ENCODE peak calls at places on chromosome 21, in four cellular contexts. M is mesenchymal stem cell, G is cardiac muscle cell, O is colonic mucosa. E is an unnamed sample.
A peak's percentile ranks its signal among the peaks of the same experiment; 100 is the strongest.

GRCh38 chr21:17585875-17586450 is 26.7 kb downstream of the BTG3 start:
- DNase-seq in M (peak; percentile 59), G (peak; percentile 53), O (peak; percentile 38), E (peak; percentile 65)

GRCh38 chr21:18499761-18500376 is 96.3 kb upstream of the TMPRSS15 start:
- DNase-seq in M (peak; percentile 53), G (peak; percentile 71), O (peak; percentile 30), E (peak; percentile 52)

GRCh38 chr21:28580585-28580984 is 412.1 kb downstream of the LTN1 start:
- DNase-seq in M (no peak), G (no peak), O (no peak), E (no peak)

GRCh38 chr21:14675774-14676530 is 129.8 kb upstream of the SAMSN1 start:
- DNase-seq in M (no peak), G (no peak), O (peak; percentile 31), E (no peak)

GRCh38 chr21:40809673-40810072 is 37.3 kb downstream of the DSCAM start:
- DNase-seq in M (no peak), G (no peak), O (no peak), E (no peak)

GRCh38 chr21:34198232-34199120 is 125.1 kb downstream of the MRPS6 start:
- DNase-seq in M (no peak), G (peak; percentile 18), O (no peak), E (no peak)

GRCh38 chr21:30436986-30437385 is 3.1 kb upstream of the KRTAP15-1 start:
- DNase-seq in M (no peak), G (no peak), O (no peak), E (no peak)

GRCh38 chr21:14762734-14763694 is 216.9 kb upstream of the SAMSN1 start:
- DNase-seq in M (no peak), G (no peak), O (no peak), E (no peak)

GRCh38 chr21:15249285-15249993 is 184.6 kb upstream of the NRIP1 start:
- DNase-seq in M (no peak), G (no peak), O (no peak), E (no peak)

GRCh38 chr21:33032434-33033047 is 6.8 kb downstream of the OLIG2 start:
- DNase-seq in M (no peak), G (no peak), O (no peak), E (no peak)
- H3K27me3 ChIP-seq in M (peaks cover 83% of the 10 kb centered on the region), G (peaks cover 100% of the 10 kb centered on the region), O (peaks cover 56% of the 10 kb centered on the region), E (peaks cover 95% of the 10 kb centered on the region)

GRCh38 chr21:45533731-45534571 is 8.3 kb downstream of the SLC19A1 start:
- DNase-seq in M (no peak), G (no peak), O (no peak), E (no peak)

GRCh38 chr21:45536301-45537081 is 5.7 kb downstream of the SLC19A1 start:
- DNase-seq in M (no peak), G (no peak), O (no peak), E (no peak)

GRCh38 chr21:45535341-45536081 is 6.7 kb downstream of the SLC19A1 start:
- DNase-seq in M (no peak), G (no peak), O (no peak), E (no peak)

GRCh38 chr21:45532826-45533730 is 9.2 kb downstream of the SLC19A1 start:
- DNase-seq in M (no peak), G (no peak), O (peak; percentile 85), E (no peak)

GRCh38 chr21:45534591-45535331 is 7.5 kb downstream of the SLC19A1 start:
- DNase-seq in M (no peak), G (peak; percentile 90), O (peak; percentile 68), E (no peak)
- H3K4me3 ChIP-seq in M (no peak overlapping the region), G (no peak overlapping the region), O (no peak overlapping the region), E (no peak overlapping the region)

GRCh38 chr21:46003575-46004007 is 22.0 kb downstream of the COL6A1 start:
- DNase-seq in M (no peak), G (no peak), O (peak; percentile 12), E (no peak)

GRCh38 chr21:46005081-46005480 is 23.5 kb downstream of the COL6A1 start:
- DNase-seq in M (no peak), G (no peak), O (peak; percentile 15), E (no peak)

GRCh38 chr21:46002841-46003574 is 21.4 kb downstream of the COL6A1 start:
- DNase-seq in M (no peak), G (no peak), O (peak; percentile 16), E (no peak)

GRCh38 chr21:46005481-46005881 is 23.9 kb downstream of the COL6A1 start:
- DNase-seq in M (no peak), G (no peak), O (peak; percentile 11), E (no peak)

GRCh38 chr21:46004168-46004861 is 22.7 kb downstream of the COL6A1 start:
- DNase-seq in M (no peak), G (no peak), O (peak; percentile 14), E (no peak)
- H3K27ac ChIP-seq in M (no peak overlapping the region), G (peak overlapping the region; percentile 60), O (no peak overlapping the region), E (no peak overlapping the region)

DNA sequence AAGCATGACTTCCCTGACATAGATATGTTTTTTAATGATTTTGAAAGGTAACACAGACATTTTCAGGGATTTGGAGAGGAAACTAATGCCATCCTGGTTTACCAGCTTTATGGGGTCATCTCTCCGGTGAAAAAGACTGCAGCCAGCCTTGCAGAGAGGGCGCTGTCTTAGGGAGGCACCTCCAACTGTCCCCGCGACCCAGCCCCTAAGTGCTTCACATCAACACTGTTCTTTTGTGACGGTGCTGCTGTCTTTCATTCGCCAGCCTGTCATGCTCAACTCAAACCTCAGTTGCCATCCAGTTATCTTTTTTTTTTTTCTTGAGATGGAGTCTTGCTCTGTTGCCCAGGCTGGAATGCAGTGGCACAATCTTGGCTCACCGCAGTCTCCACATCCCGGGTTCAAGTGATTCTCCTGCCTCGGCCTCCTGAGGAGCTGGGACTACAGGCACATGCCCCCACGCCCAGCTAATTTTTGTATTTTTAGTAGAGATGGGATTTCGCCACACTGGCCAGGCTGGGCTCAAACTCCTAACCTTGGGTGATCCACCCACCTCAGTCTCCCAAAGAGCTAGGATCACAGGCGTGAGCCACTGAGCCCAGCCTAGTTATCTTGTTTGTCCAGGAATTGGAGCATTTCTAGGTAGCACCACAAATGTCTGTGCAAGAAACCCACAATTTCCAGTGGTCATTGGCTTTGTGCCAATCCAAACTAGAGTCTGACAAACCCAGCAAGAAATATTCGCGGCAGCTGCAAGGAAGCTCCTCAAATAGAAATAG is 24.1 kb downstream of the PDE9A start:
- DNase-seq in M (peak; percentile 77), G (peak; percentile 26), O (no peak), E (no peak)
- H3K27me3 ChIP-seq in M (peaks cover 42% of the 10 kb centered on the region), G (no peaks in the 10 kb centered on the region), O (no peaks in the 10 kb centered on the region), E (no peaks in the 10 kb centered on the region)

GRCh38 chr21:35615325-35615724 is 445.0 kb downstream of the SETD4 start:
- DNase-seq in M (no peak), G (no peak), O (no peak), E (no peak)
- H3K4me3 ChIP-seq in M (no peak overlapping the region), G (no peak overlapping the region), O (no peak overlapping the region), E (no peak overlapping the region)

GRCh38 chr21:39104911-39105310 is 78.3 kb downstream of the PSMG1 start:
- DNase-seq in M (no peak), G (no peak), O (no peak), E (peak; percentile 9)

GRCh38 chr21:39106881-39107462 is 76.3 kb downstream of the PSMG1 start:
- DNase-seq in M (no peak), G (no peak), O (no peak), E (no peak)

GRCh38 chr21:39105836-39106235 is 77.4 kb downstream of the PSMG1 start:
- DNase-seq in M (no peak), G (no peak), O (no peak), E (no peak)

GRCh38 chr21:39105341-39105765 is 77.9 kb downstream of the PSMG1 start:
- DNase-seq in M (peak; percentile 67), G (no peak), O (no peak), E (no peak)

GRCh38 chr21:39103689-39104088 is 79.6 kb downstream of the PSMG1 start:
- DNase-seq in M (peak; percentile 84), G (no peak), O (no peak), E (no peak)
- H3K27ac ChIP-seq in M (no peak overlapping the region), G (no peak overlapping the region), O (no peak overlapping the region), E (no peak overlapping the region)

GRCh38 chr21:38649120-38649519 is 150.8 kb upstream of the ERG start:
- DNase-seq in M (no peak), G (no peak), O (no peak), E (no peak)

GRCh38 chr21:38651570-38651969 is 153.3 kb upstream of the ERG start:
- DNase-seq in M (no peak), G (no peak), O (no peak), E (no peak)

GRCh38 chr21:38643404-38644023 is 145.2 kb upstream of the ERG start:
- DNase-seq in M (no peak), G (no peak), O (no peak), E (no peak)

GRCh38 chr21:38645282-38645681 is 147.0 kb upstream of the ERG start:
- DNase-seq in M (peak; percentile 46), G (no peak), O (no peak), E (no peak)

GRCh38 chr21:38646213-38646837 is 148.0 kb upstream of the ERG start:
- DNase-seq in M (no peak), G (no peak), O (no peak), E (no peak)
- H3K27me3 ChIP-seq in M (peaks cover 29% of the 10 kb centered on the region), G (no peaks in the 10 kb centered on the region), O (no peaks in the 10 kb centered on the region), E (peaks cover 41% of the 10 kb centered on the region)

DNA sequence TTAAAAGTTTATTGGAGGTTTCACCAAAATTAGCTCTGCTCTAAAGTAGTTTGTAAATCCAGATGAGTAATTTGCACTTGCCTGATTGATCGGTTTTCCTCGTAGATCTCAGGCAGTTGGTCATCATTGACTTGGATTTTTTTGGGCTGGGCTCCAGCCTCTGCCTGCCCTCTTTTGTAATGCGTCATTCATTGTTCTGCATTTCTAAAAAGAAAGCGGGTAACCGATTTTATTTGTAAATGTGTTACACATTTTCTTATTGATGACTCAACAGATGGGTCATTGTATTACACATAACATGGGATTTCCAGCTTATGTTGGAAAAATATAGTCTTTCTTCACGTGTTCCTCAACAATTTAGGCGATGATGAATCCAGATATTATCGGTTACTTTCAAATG is 5.5 kb downstream of the ETS2 start:
- DNase-seq in M (peak; percentile 62), G (no peak), O (peak; percentile 44), E (peak; percentile 18)
- H3K4me3 ChIP-seq in M (no peak overlapping the region), G (no peak overlapping the region), O (peak overlapping the region; percentile 5), E (no peak overlapping the region)

E was measured in A673.